ENCODE peak calls at places on chromosome 6, in nine cellular contexts. Q is mucosa of descending colon, F is hepatocyte, Y is A673, T is tibial artery, S is left ventricle myocardium inferior, W is aorta, Z is SJSA1, J is esophagus squamous epithelium. X is an unnamed sample. For H3K4me1, the result is how much of the 10 kb centered on the place peaks cover.

GRCh38 chr6:137823826-137824501 is 43.1 kb upstream of the TNFAIP3 start:
- DNase-seq in T (no peak), S (peak), Z (no peak), J (no peak), W (no peak), Y (peak), Q (no peak), F (peak), X (no peak)

GRCh38 chr6:119052292-119052889 is 26.1 kb downstream of the FAM184A start:
- DNase-seq in F (no peak), J (no peak), Z (no peak), Y (no peak), S (no peak), Q (no peak), W (no peak), T (no peak), X (no peak)

GRCh38 chr6:65707134-65707826 is at the start of gene EYS:
- DNase-seq in J (no peak), Z (no peak), W (no peak), S (no peak), F (no peak), Y (no peak), T (no peak), Q (no peak), X (no peak)

GRCh38 chr6:160139420-160139851 is 17.8 kb downstream of the SLC22A1 start:
- DNase-seq in Y (peak), W (no peak), J (no peak), T (no peak), Z (no peak), F (peak), Q (no peak), S (no peak), X (peak)

GRCh38 chr6:33875141-33875581 is 71.4 kb upstream of the MLN start:
- DNase-seq in J (no peak), Z (no peak), Y (no peak), S (no peak), T (no peak), F (no peak), W (no peak), Q (no peak), X (no peak)

GRCh38 chr6:39203804-39204495 is 25.3 kb downstream of the KCNK5 start:
- DNase-seq in J (no peak), W (no peak), Z (no peak), Q (peak), F (peak), S (no peak), Y (no peak), T (no peak), X (no peak)

GRCh38 chr6:39228111-39228971 is 934 bp downstream of the KCNK5 start:
- DNase-seq in Z (no peak), J (no peak), Q (peak), S (no peak), F (no peak), Y (no peak), T (no peak), W (peak), X (no peak)

GRCh38 chr6:131678401-131678800 is 22.8 kb downstream of the OR2A4 start:
- DNase-seq in Z (no peak), W (no peak), J (no peak), T (no peak), S (no peak), Y (peak), Q (no peak), F (no peak), X (no peak)

GRCh38 chr6:134553941-134554340 is 236.0 kb upstream of the SGK1 start:
- DNase-seq in F (no peak), Z (no peak), Q (no peak), W (no peak), J (no peak), T (no peak), Y (no peak), S (no peak), X (no peak)

DNA sequence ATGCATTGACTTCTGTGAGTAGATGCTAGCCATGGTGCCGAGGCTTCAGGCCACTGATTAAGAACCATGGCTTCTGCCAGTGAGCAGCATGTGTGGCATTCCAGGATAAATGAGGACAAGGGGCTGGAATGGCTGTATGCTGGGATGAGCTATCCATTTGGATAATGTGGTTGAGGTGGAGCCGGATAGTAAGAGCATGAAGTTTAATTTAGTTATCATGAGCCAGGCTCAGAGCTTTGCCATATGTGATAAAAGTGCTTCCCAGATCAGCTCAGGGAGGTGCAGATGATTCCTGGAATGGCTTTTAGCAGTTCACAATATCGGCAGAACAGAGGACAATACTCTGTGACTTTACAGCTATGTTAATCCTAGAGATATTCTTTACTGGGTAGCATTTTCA is 34.6 kb upstream of the RNF8 start:
- DNase-seq in S (no peak), W (no peak), F (no peak), J (no peak), Z (no peak), Y (no peak), Q (no peak), T (no peak), X (no peak)
- H3K4me1 ChIP-seq in S (under half), W (under half), F (under half), J (under half), Z (under half), Y (under half), Q (under half), T (under half), X (under half)

GRCh38 chr6:82374481-82374880 is 10.9 kb downstream of the TPBG start:
- DNase-seq in Y (no peak), T (no peak), S (no peak), W (no peak), Z (no peak), F (no peak), J (no peak), Q (no peak), X (no peak)
- H3K4me1 ChIP-seq in Y (under half), T (under half), S (under half), W (under half), Z (under half), F (under half), J (under half), Q (under half), X (under half)

DNA sequence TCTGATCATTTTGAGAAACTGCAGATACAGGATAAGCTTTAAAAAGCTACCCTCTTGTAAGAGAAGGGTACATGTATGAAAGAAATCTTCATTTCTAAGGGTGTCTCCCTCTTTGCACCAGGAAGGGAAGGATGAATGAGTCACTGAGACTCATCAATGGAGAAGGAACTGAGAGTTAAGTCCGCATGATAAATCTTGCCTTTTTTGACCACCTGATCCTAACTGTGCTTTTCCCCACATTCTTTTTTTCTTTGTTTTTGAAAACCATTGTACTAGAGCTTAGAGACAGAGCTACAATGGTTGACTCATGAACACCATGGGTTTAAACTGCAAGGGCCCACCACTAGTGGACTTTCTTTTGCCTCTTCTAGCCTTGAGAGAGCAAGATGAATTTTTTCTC is 353.0 kb upstream of the RGS17 start:
- DNase-seq in S (no peak), T (no peak), J (no peak), Y (no peak), W (no peak), Z (no peak), Q (no peak), F (no peak), X (no peak)
- H3K4me1 ChIP-seq in S (under half), T (under half), J (under half), Y (under half), W (under half), Z (under half), Q (under half), F (under half), X (under half)

DNA sequence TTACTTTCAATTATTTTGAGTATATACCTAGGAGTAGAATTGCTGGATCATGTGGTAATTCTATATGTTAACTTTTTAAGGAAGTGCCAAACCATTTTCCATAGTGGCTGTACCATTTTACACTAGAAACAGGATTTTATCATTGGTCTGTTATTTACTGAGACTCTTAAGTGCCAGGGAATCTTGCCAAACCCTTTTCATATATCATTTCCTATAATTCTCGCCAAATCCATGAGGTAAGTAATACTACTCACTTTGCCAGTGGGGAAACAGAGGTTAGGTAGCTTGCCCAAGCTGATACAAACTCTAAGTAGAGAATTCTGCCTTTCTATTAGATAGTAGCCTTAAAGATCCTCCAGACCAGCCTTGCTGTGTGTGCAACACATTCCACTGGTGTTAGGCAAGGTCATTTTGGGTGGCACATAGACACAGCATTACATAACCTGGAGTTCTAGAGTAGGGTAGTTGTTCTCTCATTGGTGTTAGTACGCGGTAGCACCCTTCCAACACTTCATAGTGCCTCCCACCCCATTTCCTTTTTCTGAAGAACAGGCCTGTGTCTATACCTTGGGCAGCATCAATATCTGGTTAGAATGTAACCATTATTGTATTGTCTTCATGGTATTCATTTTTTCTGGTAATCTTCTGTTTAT is 65.5 kb downstream of the ARID1B start:
- DNase-seq in S (no peak), Q (no peak), Z (no peak), W (no peak), J (no peak), T (no peak), F (no peak), Y (no peak), X (no peak)
- H3K4me1 ChIP-seq in S (half or more), Q (under half), Z (under half), W (under half), J (half or more), T (under half), F (under half), Y (under half), X (under half)

GRCh38 chr6:15938086-15938485 is 190.8 kb upstream of the MYLIP start:
- DNase-seq in J (no peak), S (no peak), Z (no peak), Y (no peak), Q (no peak), T (no peak), W (no peak), F (no peak), X (no peak)
- H3K4me1 ChIP-seq in J (under half), S (under half), Z (under half), Y (under half), Q (under half), T (under half), W (under half), F (under half), X (under half)

DNA sequence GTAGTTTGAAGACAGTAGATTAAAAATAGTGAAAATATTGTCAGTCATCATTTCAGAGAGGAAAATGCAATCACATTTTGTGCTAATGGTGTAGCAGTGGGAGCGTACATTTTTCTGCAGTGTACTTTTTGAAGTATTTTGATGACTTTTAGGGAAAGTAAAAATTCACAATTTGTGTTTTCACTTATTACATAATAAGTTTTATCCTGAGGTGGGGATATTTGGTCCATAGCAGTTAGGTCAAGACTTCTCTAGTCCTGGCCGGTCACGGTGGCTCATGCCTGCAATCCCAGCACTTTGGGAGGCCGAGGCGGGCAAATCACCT is 122.3 kb downstream of the SASH1 start:
- DNase-seq in Y (no peak), T (no peak), S (no peak), F (no peak), Z (no peak), W (no peak), J (no peak), Q (no peak), X (no peak)
- H3K4me1 ChIP-seq in Y (under half), T (under half), S (half or more), F (under half), Z (under half), W (under half), J (under half), Q (under half), X (under half)

X was measured in uterus.